ENCODE peak calls at places on chromosomes 1 and 21, in five cellular contexts. C, W, F, Y and A are unnamed samples.

GRCh38 chr1:25565188-25565591 is 21.8 kb downstream of the LDLRAP1 start:
- DNase-seq in C (no peak), W (peak; percentile 57), F (no peak), Y (no peak), A (no peak)

GRCh38 chr1:158836038-158836437 is 4.9 kb downstream of the MNDA start:
- DNase-seq in C (no peak), W (no peak), F (no peak), Y (no peak), A (no peak)

GRCh38 chr1:100412980-100413379 is 60.7 kb downstream of the CDC14A start:
- DNase-seq in C (no peak), W (no peak), F (no peak), Y (no peak), A (no peak)

GRCh38 chr1:88649932-88650331 is 34.1 kb upstream of the PKN2 start:
- DNase-seq in C (no peak), W (no peak), F (no peak), Y (no peak), A (no peak)

GRCh38 chr1:25432749-25433388 is 2.2 kb downstream of the MACO1 start:
- DNase-seq in C (no peak), W (no peak), F (no peak), Y (no peak), A (no peak)

GRCh38 chr1:84847253-84848247 is 45.5 kb downstream of the LPAR3 start:
- DNase-seq in C (peak; percentile 95), W (peak; percentile 98), F (peak; percentile 88), Y (peak; percentile 99), A (peak; percentile 80)

GRCh38 chr1:107534632-107535031 is 393.8 kb downstream of the NTNG1 start:
- DNase-seq in C (no peak), W (no peak), F (no peak), Y (no peak), A (peak; percentile 26)

GRCh38 chr1:26297057-26297790 is 9.2 kb downstream of the UBXN11 start:
- DNase-seq in C (no peak), W (no peak), F (no peak), Y (no peak), A (no peak)

GRCh38 chr1:62687903-62688686 is at the start of gene DOCK7:
- DNase-seq in C (peak; percentile 80), W (peak; percentile 87), F (peak; percentile 76), Y (peak; percentile 74), A (peak; percentile 84)

GRCh38 chr1:22557341-22557950 is 5.8 kb upstream of the EPHA8 start:
- DNase-seq in C (no peak), W (no peak), F (no peak), Y (no peak), A (no peak)

GRCh38 chr1:200640373-200641174 is 20.0 kb upstream of the KIF14 start:
- DNase-seq in C (no peak), W (peak; percentile 40), F (no peak), Y (no peak), A (no peak)

GRCh38 chr1:36304970-36305914 is 926 bp upstream of the SH3D21 start:
- DNase-seq in C (no peak), W (no peak), F (no peak), Y (no peak), A (no peak)

GRCh38 chr21:39822042-39822441 is 45.2 kb upstream of the PCP4 start:
- DNase-seq in C (no peak), W (no peak), F (no peak), Y (no peak), A (no peak)

GRCh38 chr1:116919802-116920201 is 10.1 kb downstream of the PTGFRN start:
- DNase-seq in C (no peak), W (no peak), F (no peak), Y (no peak), A (peak; percentile 56)

GRCh38 chr1:58249729-58250586 is 296.6 kb downstream of the OMA1 start:
- DNase-seq in C (no peak), W (peak; percentile 45), F (peak; percentile 64), Y (peak; percentile 18), A (no peak)